ENCODE peak calls at places on chromosomes 6 and 20, in nine cellular contexts. B is brain microvascular endothelial cell; Q is choroid plexus epithelial cell; I is lower leg skin; A is heart right ventricle; H is NB4; J is CD8-positive, alpha-beta T cell; L is HL-60; V is ascending aorta. D is an unnamed sample.

GRCh38 chr20:20755227-20755626 is 42.8 kb upstream of the RALGAPA2 start:
- DNase-seq in B (no peak), Q (no peak), I (no peak), A (no peak), H (peak), J (no peak), L (no peak), V (no peak), D (no peak)

GRCh38 chr6:34525431-34526175 is 30.5 kb downstream of the SPDEF start:
- DNase-seq in B (no peak), Q (no peak), I (no peak), A (no peak), H (no peak), J (no peak), L (no peak), V (no peak), D (no peak)

GRCh38 chr6:156410649-156411048 is 366.5 kb upstream of the ARID1B start:
- DNase-seq in B (no peak), Q (no peak), I (no peak), A (no peak), H (no peak), J (no peak), L (no peak), V (no peak), D (no peak)

GRCh38 chr20:9407805-9408421 is 106.5 kb upstream of the LAMP5 start:
- DNase-seq in B (peak), Q (peak), I (no peak), A (no peak), H (peak), J (peak), L (peak), V (no peak), D (peak)

GRCh38 chr20:48635791-48636267 is 192.0 kb downstream of the PREX1 start:
- DNase-seq in B (peak), Q (peak), I (no peak), A (peak), H (peak), J (peak), L (peak), V (no peak), D (peak)

GRCh38 chr6:119672725-119673124 is 323.2 kb upstream of the MAN1A1 start:
- DNase-seq in B (no peak), Q (no peak), I (no peak), A (no peak), H (no peak), J (no peak), L (no peak), V (no peak), D (no peak)

GRCh38 chr6:35192301-35192860 is 21.4 kb upstream of the SCUBE3 start:
- DNase-seq in B (no peak), Q (no peak), I (no peak), A (no peak), H (no peak), J (no peak), L (no peak), V (no peak), D (no peak)

GRCh38 chr20:3595541-3595940 is 67.7 kb downstream of the GFRA4 start:
- DNase-seq in B (no peak), Q (no peak), I (no peak), A (no peak), H (no peak), J (no peak), L (no peak), V (no peak), D (no peak)

GRCh38 chr20:39298116-39298515 is 336.0 kb downstream of the DHX35 start:
- DNase-seq in B (no peak), Q (no peak), I (no peak), A (no peak), H (no peak), J (no peak), L (no peak), V (no peak), D (no peak)

GRCh38 chr6:158285321-158285960 is 26.8 kb upstream of the TULP4 start:
- DNase-seq in B (no peak), Q (peak), I (no peak), A (no peak), H (no peak), J (no peak), L (no peak), V (no peak), D (peak)

GRCh38 chr20:62887147-62887859 is 25.7 kb upstream of the TCFL5 start:
- DNase-seq in B (peak), Q (peak), I (no peak), A (peak), H (no peak), J (peak), L (peak), V (no peak), D (peak)

GRCh38 chr6:88804701-88805100 is 158.7 kb downstream of the RNGTT start:
- DNase-seq in B (no peak), Q (peak), I (no peak), A (no peak), H (no peak), J (no peak), L (no peak), V (no peak), D (peak)

GRCh38 chr6:148831531-148831930 is 84.7 kb downstream of the UST start:
- DNase-seq in B (peak), Q (peak), I (no peak), A (no peak), H (no peak), J (no peak), L (no peak), V (no peak), D (no peak)

GRCh38 chr6:84428300-84428907 is 201.0 kb upstream of the CEP162 start:
- DNase-seq in B (peak), Q (peak), I (no peak), A (peak), H (peak), J (no peak), L (peak), V (peak), D (peak)

GRCh38 chr20:50572922-50573777 is 63.0 kb downstream of the PTPN1 start:
- DNase-seq in B (no peak), Q (peak), I (no peak), A (no peak), H (no peak), J (no peak), L (no peak), V (peak), D (peak)

GRCh38 chr20:33399924-33400323 is 1.4 kb downstream of the CDK5RAP1 start:
- DNase-seq in B (no peak), Q (peak), I (no peak), A (no peak), H (peak), J (no peak), L (peak), V (no peak), D (no peak)

GRCh38 chr6:120903836-120904235 is 430.4 kb downstream of the TBC1D32 start:
- DNase-seq in B (no peak), Q (no peak), I (no peak), A (no peak), H (no peak), J (no peak), L (no peak), V (no peak), D (no peak)

GRCh38 chr20:43404880-43405279 is 52.8 kb upstream of the SRSF6 start:
- DNase-seq in B (no peak), Q (no peak), I (no peak), A (no peak), H (peak), J (no peak), L (peak), V (no peak), D (no peak)

GRCh38 chr6:137218473-137218916 is 690 bp downstream of the IFNGR1 start:
- DNase-seq in B (peak), Q (peak), I (no peak), A (no peak), H (peak), J (peak), L (peak), V (peak), D (peak)

GRCh38 chr6:56618050-56618449 is 24.6 kb downstream of the DST start:
- DNase-seq in B (no peak), Q (no peak), I (no peak), A (no peak), H (no peak), J (no peak), L (no peak), V (no peak), D (no peak)

GRCh38 chr6:31821301-31822037 is 6.1 kb upstream of the HSPA1B start:
- DNase-seq in B (no peak), Q (peak), I (peak), A (peak), H (peak), J (peak), L (peak), V (no peak), D (no peak)

GRCh38 chr6:160837146-160837545 is 135.1 kb downstream of the PLG start:
- DNase-seq in B (no peak), Q (no peak), I (no peak), A (no peak), H (no peak), J (no peak), L (no peak), V (no peak), D (no peak)

GRCh38 chr20:2756056-2756611 is 44.3 kb downstream of the CPXM1 start:
- DNase-seq in B (peak), Q (peak), I (peak), A (no peak), H (peak), J (no peak), L (no peak), V (no peak), D (peak)

GRCh38 chr6:142551145-142551811 is 249.5 kb downstream of the ADGRG6 start:
- DNase-seq in B (no peak), Q (peak), I (peak), A (no peak), H (peak), J (peak), L (no peak), V (no peak), D (peak)

GRCh38 chr6:124131779-124132178 is 328.1 kb downstream of the NKAIN2 start:
- DNase-seq in B (no peak), Q (peak), I (no peak), A (no peak), H (no peak), J (no peak), L (no peak), V (no peak), D (no peak)

GRCh38 chr6:124132256-124132655 is 328.6 kb downstream of the NKAIN2 start:
- DNase-seq in B (no peak), Q (peak), I (no peak), A (no peak), H (no peak), J (no peak), L (no peak), V (no peak), D (peak)

GRCh38 chr6:124131259-124131658 is 327.6 kb downstream of the NKAIN2 start:
- DNase-seq in B (peak), Q (peak), I (no peak), A (no peak), H (no peak), J (no peak), L (no peak), V (no peak), D (peak)
- H3K4me3 ChIP-seq in B (no peak), Q (no peak), I (no peak), A (no peak), H (no peak), J (no peak), L (no peak), V (no peak), D (no peak)

GRCh38 chr6:162727347-162728176 is at the start of the genes PACRG and PRKN:
- DNase-seq in B (peak), Q (peak), I (peak), A (peak), H (peak), J (peak), L (peak), V (peak), D (peak)

GRCh38 chr6:162730502-162730901 is 2.7 kb downstream of the PACRG start:
- DNase-seq in B (no peak), Q (no peak), I (no peak), A (no peak), H (no peak), J (no peak), L (no peak), V (no peak), D (no peak)

GRCh38 chr6:162726997-162727346 is 594 bp downstream of the PRKN start:
- DNase-seq in B (no peak), Q (peak), I (no peak), A (no peak), H (peak), J (no peak), L (no peak), V (no peak), D (peak)

GRCh38 chr6:162728177-162728571 is 400 bp downstream of the PACRG start:
- DNase-seq in B (no peak), Q (no peak), I (no peak), A (no peak), H (peak), J (no peak), L (no peak), V (no peak), D (no peak)

GRCh38 chr6:162728706-162729105 is 932 bp downstream of the PACRG start:
- DNase-seq in B (no peak), Q (no peak), I (no peak), A (no peak), H (no peak), J (no peak), L (no peak), V (no peak), D (no peak)
- TF ChIP-seq CTCF in B (no peak), Q (no peak), I (no peak), A (no peak), H (no peak), J (no peak), L (no peak), V (no peak), D (no peak)

GRCh38 chr6:63576147-63576772 is 4.0 kb downstream of the LOC128125822 start:
- DNase-seq in B (no peak), Q (no peak), I (no peak), A (no peak), H (no peak), J (no peak), L (no peak), V (no peak), D (no peak)
- H3K4me3 ChIP-seq in B (no peak), Q (no peak), I (no peak), A (no peak), H (no peak), J (no peak), L (no peak), V (no peak), D (no peak)

GRCh38 chr6:90297124-90297865 is 652 bp upstream of the BACH2 start:
- DNase-seq in B (no peak), Q (no peak), I (no peak), A (no peak), H (no peak), J (no peak), L (no peak), V (no peak), D (no peak)
- TF ChIP-seq CTCF in B (no peak), Q (no peak), I (no peak), A (no peak), H (no peak), J (no peak), L (no peak), V (no peak), D (no peak)

GRCh38 chr6:109467696-109468095 is 12.1 kb upstream of the MICAL1 start:
- DNase-seq in B (no peak), Q (no peak), I (no peak), A (no peak), H (no peak), J (no peak), L (no peak), V (no peak), D (no peak)
- H3K4me3 ChIP-seq in B (no peak), Q (no peak), I (no peak), A (no peak), H (no peak), J (no peak), L (no peak), V (no peak), D (no peak)

GRCh38 chr6:5942591-5942990 is 64.1 kb downstream of the NRN1 start:
- DNase-seq in B (no peak), Q (no peak), I (no peak), A (no peak), H (no peak), J (no peak), L (no peak), V (no peak), D (peak)

GRCh38 chr6:5946701-5947100 is 60.0 kb downstream of the NRN1 start:
- DNase-seq in B (no peak), Q (no peak), I (no peak), A (no peak), H (no peak), J (no peak), L (no peak), V (no peak), D (no peak)

GRCh38 chr6:5950448-5950847 is 56.3 kb downstream of the NRN1 start:
- DNase-seq in B (peak), Q (no peak), I (no peak), A (peak), H (peak), J (no peak), L (no peak), V (no peak), D (peak)

GRCh38 chr6:5943591-5943990 is 63.1 kb downstream of the NRN1 start:
- DNase-seq in B (no peak), Q (no peak), I (no peak), A (no peak), H (no peak), J (no peak), L (no peak), V (no peak), D (no peak)

DNA sequence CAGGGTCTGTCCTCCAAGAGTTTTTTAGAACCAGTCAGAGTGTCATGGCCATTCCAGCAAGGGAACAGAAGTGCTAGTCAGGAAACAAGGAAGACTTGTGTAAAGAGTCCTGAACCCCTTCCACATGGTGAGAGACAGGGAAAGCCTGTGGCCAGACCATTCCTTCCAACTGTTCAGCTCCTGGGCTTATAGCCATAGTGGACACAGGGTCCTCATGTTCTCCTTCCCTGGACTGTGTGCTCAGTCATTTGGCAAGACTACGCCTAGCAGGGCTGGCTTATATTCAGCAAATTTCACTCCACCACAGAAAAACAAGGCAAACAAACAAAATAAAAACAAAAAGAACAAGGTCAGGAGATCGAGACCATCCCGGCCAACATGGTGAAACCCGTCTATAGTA is 60.5 kb downstream of the NRN1 start:
- DNase-seq in B (no peak), Q (no peak), I (no peak), A (no peak), H (no peak), J (no peak), L (no peak), V (no peak), D (no peak)
- TF ChIP-seq CTCF in B (no peak), Q (no peak), I (no peak), A (no peak), H (no peak), J (no peak), L (no peak), V (no peak), D (no peak)

GRCh38 chr6:165662041-165662491 is 975 bp downstream of the PDE10A start:
- DNase-seq in B (peak), Q (peak), I (peak), A (peak), H (no peak), J (no peak), L (no peak), V (no peak), D (peak)

GRCh38 chr6:165660881-165661415 is 2.1 kb downstream of the PDE10A start:
- DNase-seq in B (no peak), Q (no peak), I (no peak), A (no peak), H (no peak), J (no peak), L (no peak), V (no peak), D (no peak)

GRCh38 chr6:165659945-165660862 is 2.8 kb downstream of the PDE10A start:
- DNase-seq in B (no peak), Q (no peak), I (peak), A (peak), H (no peak), J (no peak), L (no peak), V (no peak), D (no peak)

GRCh38 chr6:165662671-165663282 is at the start of gene PDE10A:
- DNase-seq in B (peak), Q (peak), I (peak), A (peak), H (no peak), J (no peak), L (no peak), V (no peak), D (peak)

GRCh38 chr6:165661416-165662001 is 1.5 kb downstream of the PDE10A start:
- DNase-seq in B (no peak), Q (peak), I (peak), A (peak), H (no peak), J (no peak), L (no peak), V (no peak), D (peak)
- H3K4me3 ChIP-seq in B (peak), Q (peak), I (peak), A (peak), H (no peak), J (no peak), L (no peak), V (peak), D (peak)

GRCh38 chr6:81753709-81754678 is 1.5 kb upstream of the TENT5A start:
- DNase-seq in B (peak), Q (peak), I (peak), A (peak), H (peak), J (peak), L (peak), V (peak), D (peak)
- TF ChIP-seq CTCF in B (peak), Q (peak), I (peak), A (peak), H (peak), J (peak), L (peak), V (peak), D (peak)

GRCh38 chr6:100344761-100345160 is 120.0 kb downstream of the SIM1 start:
- DNase-seq in B (peak), Q (no peak), I (no peak), A (no peak), H (no peak), J (no peak), L (no peak), V (no peak), D (peak)

GRCh38 chr6:100346203-100346602 is 118.5 kb downstream of the SIM1 start:
- DNase-seq in B (no peak), Q (peak), I (no peak), A (no peak), H (no peak), J (no peak), L (no peak), V (no peak), D (peak)

GRCh38 chr6:100347901-100348550 is 116.7 kb downstream of the SIM1 start:
- DNase-seq in B (peak), Q (peak), I (no peak), A (no peak), H (peak), J (no peak), L (peak), V (no peak), D (peak)

GRCh38 chr6:100344321-100344720 is 120.4 kb downstream of the SIM1 start:
- DNase-seq in B (no peak), Q (no peak), I (no peak), A (no peak), H (no peak), J (no peak), L (no peak), V (no peak), D (no peak)

DNA sequence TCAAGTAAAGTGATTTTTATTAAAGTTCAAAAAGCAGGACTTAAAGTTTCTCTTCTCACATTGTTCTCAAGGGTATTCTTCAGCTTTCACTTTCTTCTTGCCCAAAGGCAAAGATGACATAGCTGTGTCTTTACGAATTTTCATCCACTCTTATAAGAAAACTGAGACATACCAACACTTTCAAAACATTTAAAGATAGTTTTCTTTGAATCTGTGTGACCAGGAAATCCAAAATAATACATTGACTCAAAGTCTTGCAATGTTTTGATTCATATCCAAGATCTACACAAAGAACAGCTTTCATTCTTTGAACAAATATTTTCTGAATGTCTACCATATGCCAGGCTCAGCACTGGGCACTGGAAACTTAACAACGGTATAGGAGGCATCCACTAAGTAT is 117.9 kb downstream of the SIM1 start:
- DNase-seq in B (no peak), Q (peak), I (no peak), A (no peak), H (no peak), J (no peak), L (no peak), V (no peak), D (peak)
- H3K4me3 ChIP-seq in B (no peak), Q (no peak), I (no peak), A (no peak), H (no peak), J (no peak), L (no peak), V (peak), D (no peak)

GRCh38 chr6:43285415-43285814 is 12.6 kb upstream of the SLC22A7 start:
- DNase-seq in B (no peak), Q (no peak), I (no peak), A (no peak), H (no peak), J (no peak), L (no peak), V (no peak), D (no peak)

GRCh38 chr6:43287717-43288679 is 10.1 kb upstream of the SLC22A7 start:
- DNase-seq in B (no peak), Q (no peak), I (no peak), A (no peak), H (no peak), J (no peak), L (no peak), V (no peak), D (no peak)

GRCh38 chr6:43285832-43286231 is 12.2 kb upstream of the SLC22A7 start:
- DNase-seq in B (no peak), Q (no peak), I (no peak), A (no peak), H (no peak), J (no peak), L (no peak), V (no peak), D (no peak)

GRCh38 chr6:43286456-43286994 is 11.5 kb upstream of the SLC22A7 start:
- DNase-seq in B (no peak), Q (no peak), I (no peak), A (no peak), H (no peak), J (no peak), L (no peak), V (no peak), D (no peak)

GRCh38 chr6:43286995-43287716 is 10.9 kb upstream of the SLC22A7 start:
- DNase-seq in B (no peak), Q (no peak), I (no peak), A (no peak), H (peak), J (no peak), L (no peak), V (no peak), D (no peak)
- TF ChIP-seq CTCF in B (peak), Q (peak), I (no peak), A (no peak), H (peak), J (no peak), L (no peak), V (no peak), D (no peak)

D was measured in astrocyte of the spinal cord.